ENCODE peak calls at places on chromosomes 12 and 14, in six cellular contexts. T is IMR-90, A is tibial artery, J is H7, E is endodermal cell, C is right cardiac atrium. O is an unnamed sample.

GRCh38 chr12:130768120-130768519 is 52.0 kb upstream of the RIMBP2 start:
- DNase-seq in T (no peak), A (no peak), J (no peak), E (no peak), C (no peak), O (peak)

GRCh38 chr12:92537235-92537960 is 165.4 kb upstream of the PLEKHG7 start:
- DNase-seq in T (no peak), A (no peak), J (no peak), E (no peak), C (no peak), O (no peak)

GRCh38 chr14:55102141-55102547 is 26.9 kb upstream of the LGALS3 start:
- DNase-seq in T (peak), A (peak), J (peak), E (peak), C (peak), O (peak)

GRCh38 chr12:106135781-106136180 is 3.0 kb downstream of the NUAK1 start:
- DNase-seq in T (peak), A (no peak), J (no peak), E (no peak), C (no peak), O (peak)

GRCh38 chr12:128857173-128857770 is 4.0 kb downstream of the GLT1D1 start:
- DNase-seq in T (no peak), A (no peak), J (no peak), E (peak), C (peak), O (no peak)

GRCh38 chr12:7905071-7905470 is 30.9 kb downstream of the SLC2A3 start:
- DNase-seq in T (no peak), A (no peak), J (no peak), E (no peak), C (no peak), O (peak)

GRCh38 chr12:107554941-107555340 is 130.7 kb upstream of the PWP1 start:
- DNase-seq in T (no peak), A (no peak), J (no peak), E (peak), C (no peak), O (no peak)

GRCh38 chr12:92278378-92278828 is 132.8 kb upstream of the BTG1 start:
- DNase-seq in T (peak), A (no peak), J (no peak), E (no peak), C (peak), O (no peak)

GRCh38 chr12:96219700-96220206 is 25.6 kb downstream of the ELK3 start:
- DNase-seq in T (peak), A (no peak), J (no peak), E (peak), C (no peak), O (peak)

GRCh38 chr14:70713096-70713875 is 71.6 kb downstream of the TTC9 start:
- DNase-seq in T (no peak), A (no peak), J (no peak), E (no peak), C (peak), O (no peak)

GRCh38 chr12:68977909-68978610 is 45.1 kb upstream of the CPM start:
- DNase-seq in T (no peak), A (no peak), J (no peak), E (no peak), C (no peak), O (no peak)

GRCh38 chr12:21615441-21615840 is 10.8 kb upstream of the GYS2 start:
- DNase-seq in T (no peak), A (no peak), J (no peak), E (no peak), C (no peak), O (peak)

GRCh38 chr14:96205059-96205993 is 687 bp downstream of the BDKRB2 start:
- DNase-seq in T (no peak), A (no peak), J (peak), E (peak), C (no peak), O (no peak)

GRCh38 chr12:3354586-3354985 is 136.4 kb upstream of the PRMT8 start:
- DNase-seq in T (no peak), A (no peak), J (no peak), E (no peak), C (no peak), O (no peak)

GRCh38 chr14:21090194-21090939 is 8.1 kb downstream of the ZNF219 start:
- DNase-seq in T (no peak), A (no peak), J (peak), E (peak), C (peak), O (no peak)

GRCh38 chr14:101175731-101176534 is 272.4 kb upstream of the RTL1 start:
- DNase-seq in T (no peak), A (no peak), J (no peak), E (no peak), C (no peak), O (no peak)

GRCh38 chr12:4268549-4269181 is 4.9 kb upstream of the CCND2 start:
- DNase-seq in T (no peak), A (no peak), J (no peak), E (no peak), C (no peak), O (no peak)

GRCh38 chr14:43041207-43041606 is 1434.5 kb downstream of the LRFN5 start:
- DNase-seq in T (no peak), A (no peak), J (no peak), E (no peak), C (no peak), O (no peak)

GRCh38 chr12:34391771-34392581 is 369.7 kb downstream of the ALG10 start:
- DNase-seq in T (no peak), A (peak), J (peak), E (peak), C (no peak), O (no peak)

GRCh38 chr14:64628940-64629403 is 75.3 kb upstream of the PLEKHG3 start:
- DNase-seq in T (peak), A (no peak), J (peak), E (peak), C (no peak), O (peak)

GRCh38 chr12:52032431-52032796 is 18.8 kb upstream of the NR4A1 start:
- DNase-seq in T (peak), A (peak), J (no peak), E (no peak), C (peak), O (peak)

GRCh38 chr12:131828671-131829350 is 618 bp downstream of the MMP17 start:
- DNase-seq in T (no peak), A (no peak), J (peak), E (peak), C (no peak), O (peak)

GRCh38 chr12:98644433-98644711 is 216 bp downstream of the IKBIP start:
- DNase-seq in T (no peak), A (peak), J (no peak), E (peak), C (peak), O (no peak)

GRCh38 chr14:83291716-83292115 is 1758.1 kb upstream of the SEL1L start:
- DNase-seq in T (peak), A (no peak), J (no peak), E (no peak), C (no peak), O (no peak)

GRCh38 chr14:23513466-23514008 is 38.0 kb downstream of the ZFHX2 start:
- DNase-seq in T (no peak), A (no peak), J (peak), E (no peak), C (no peak), O (no peak)

GRCh38 chr12:47221256-47222023 is 141.7 kb upstream of the AMIGO2 start:
- DNase-seq in T (no peak), A (no peak), J (no peak), E (no peak), C (no peak), O (peak)

GRCh38 chr12:40561395-40561966 is 130.8 kb upstream of the CNTN1 start:
- DNase-seq in T (no peak), A (no peak), J (no peak), E (no peak), C (no peak), O (no peak)

GRCh38 chr14:69044965-69045555 is 66.0 kb upstream of the ACTN1 start:
- DNase-seq in T (peak), A (no peak), J (no peak), E (no peak), C (peak), O (no peak)

GRCh38 chr12:19894803-19895202 is 455.5 kb downstream of the AEBP2 start:
- DNase-seq in T (peak), A (no peak), J (no peak), E (no peak), C (no peak), O (peak)

GRCh38 chr14:73049428-73049827 is 8.9 kb upstream of the RBM25 start:
- DNase-seq in T (no peak), A (no peak), J (no peak), E (no peak), C (no peak), O (no peak)

GRCh38 chr12:1504304-1505150 is 89.9 kb downstream of the FBXL14 start:
- DNase-seq in T (no peak), A (no peak), J (peak), E (no peak), C (no peak), O (no peak)

GRCh38 chr12:12922191-12922616 is 29.8 kb downstream of the GPRC5D start:
- DNase-seq in T (peak), A (peak), J (no peak), E (no peak), C (peak), O (peak)
- H3K4me3 ChIP-seq in T (no peak), A (no peak), J (no peak), E (no peak), C (no peak), O (no peak)

DNA sequence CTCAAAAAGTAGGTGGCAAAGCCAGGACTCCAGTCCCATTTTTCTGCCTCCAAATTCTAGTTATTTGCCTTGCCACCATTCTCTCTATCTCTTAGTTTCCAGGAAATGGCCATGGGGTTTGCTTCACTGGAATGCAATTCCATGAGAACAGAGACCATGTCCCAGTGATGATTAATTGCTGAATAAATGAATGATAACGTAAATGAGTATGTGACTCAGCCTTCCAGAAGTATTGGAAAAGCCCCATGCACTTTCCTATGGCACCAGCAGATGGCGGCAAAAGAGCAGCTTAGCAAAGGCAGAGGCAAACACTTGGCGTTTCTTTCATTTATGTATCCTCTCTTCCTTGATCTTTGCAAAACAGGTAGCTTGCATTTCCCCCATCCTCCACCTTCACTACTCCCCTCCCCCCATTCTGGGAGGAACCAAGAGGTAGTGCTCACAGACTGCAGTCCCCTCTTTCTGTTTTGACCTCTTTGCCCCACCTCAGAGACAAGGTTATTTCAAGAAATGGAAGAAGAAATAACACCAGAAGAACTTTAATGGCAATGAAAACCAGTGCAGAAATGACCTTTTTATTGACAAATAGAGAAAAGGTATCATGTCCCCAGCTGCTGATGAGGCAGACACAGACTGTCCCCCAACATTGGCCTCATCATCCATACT is 21.3 kb downstream of the TBX3 start:
- DNase-seq in T (peak), A (peak), J (peak), E (peak), C (peak), O (peak)
- H3K4me3 ChIP-seq in T (no peak), A (no peak), J (no peak), E (no peak), C (no peak), O (no peak)

DNA sequence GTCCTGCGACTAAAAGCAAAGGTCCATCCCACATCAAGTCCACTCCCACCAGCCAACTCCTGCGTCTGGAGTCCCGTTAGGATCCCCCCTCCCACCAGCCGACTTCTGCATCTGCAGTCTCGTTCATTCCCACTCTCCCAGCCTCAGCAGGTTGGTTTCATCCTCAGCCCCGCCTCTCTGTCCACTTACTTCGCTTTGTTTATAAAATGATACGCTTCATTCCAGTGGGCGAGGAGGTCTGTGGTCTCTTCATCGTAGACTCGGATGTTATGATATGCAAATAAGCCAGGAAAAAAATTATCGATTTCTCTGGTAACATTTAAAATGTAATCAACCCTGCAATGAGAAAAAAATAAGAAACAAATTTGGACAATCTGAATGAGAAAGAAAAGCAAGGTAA is 56.8 kb downstream of the SSH1 start:
- DNase-seq in T (peak), A (no peak), J (no peak), E (no peak), C (no peak), O (no peak)
- H3K4me3 ChIP-seq in T (no peak), A (no peak), J (no peak), E (no peak), C (no peak), O (no peak)

DNA sequence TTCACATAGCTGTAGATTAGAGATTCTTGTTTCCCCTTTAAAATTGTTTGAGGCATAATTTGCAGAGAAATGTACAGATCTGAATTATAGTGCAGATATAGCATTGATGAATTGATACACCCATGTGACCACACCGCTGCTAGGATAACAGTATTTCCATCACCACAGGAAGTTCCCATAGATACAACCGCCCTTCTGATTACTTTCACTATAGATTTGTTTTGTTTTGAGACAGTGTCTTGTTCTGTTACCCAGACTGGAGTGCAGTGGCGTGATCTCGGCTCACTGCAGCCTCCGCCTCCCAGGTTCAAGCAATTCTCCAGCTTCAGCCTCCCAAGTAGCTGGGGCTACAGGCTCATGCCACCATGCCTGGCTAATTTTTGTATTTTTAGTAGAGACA is 8.8 kb upstream of the ASPG start:
- DNase-seq in T (no peak), A (no peak), J (no peak), E (no peak), C (no peak), O (no peak)
- H3K4me3 ChIP-seq in T (no peak), A (no peak), J (no peak), E (no peak), C (no peak), O (no peak)

GRCh38 chr12:123712780-123713319 is 697 bp downstream of the ATP6V0A2 start:
- DNase-seq in T (no peak), A (no peak), J (no peak), E (peak), C (no peak), O (no peak)

GRCh38 chr12:123715151-123715676 is 3.1 kb downstream of the ATP6V0A2 start:
- DNase-seq in T (peak), A (no peak), J (no peak), E (no peak), C (no peak), O (no peak)

GRCh38 chr12:123713398-123714301 is 1.5 kb downstream of the ATP6V0A2 start:
- DNase-seq in T (peak), A (no peak), J (no peak), E (no peak), C (no peak), O (peak)

DNA sequence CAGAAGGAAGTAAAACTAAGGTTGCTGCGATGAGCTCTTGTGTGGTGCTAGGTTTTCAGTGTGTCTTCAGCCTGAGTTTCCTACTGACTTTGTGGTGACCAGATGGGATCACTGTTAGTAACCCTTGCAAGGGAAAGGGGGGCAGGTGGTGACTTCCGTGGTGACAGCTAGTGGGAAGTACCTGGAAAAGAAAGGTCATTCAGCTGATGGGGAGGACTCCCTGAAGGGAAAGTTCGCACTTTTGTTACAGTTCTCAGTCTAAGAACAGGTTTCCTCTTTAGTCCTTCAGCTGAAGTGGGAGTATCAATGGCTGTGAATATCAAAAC is 2.1 kb downstream of the ATP6V0A2 start:
- DNase-seq in T (no peak), A (no peak), J (no peak), E (no peak), C (no peak), O (no peak)
- H3K4me3 ChIP-seq in T (no peak), A (no peak), J (no peak), E (peak), C (no peak), O (no peak)

O was measured in PC-3.